ENCODE peak calls at places on chromosome 22, in four cellular contexts. T is H4, I is NCI-H1105, L is left cardiac atrium. E is an unnamed sample.

GRCh38 chr22:19988965-19989724 is 27.5 kb downstream of the ARVCF start:
- DNase-seq in T (no peak), L (no peak), I (no peak), E (no peak)

GRCh38 chr22:43341565-43341964 is 1.6 kb downstream of the SCUBE1 start:
- DNase-seq in T (no peak), I (no peak), L (no peak), E (no peak)

GRCh38 chr22:47392729-47393128 is 630.3 kb downstream of the TBC1D22A start:
- DNase-seq in I (no peak), L (peak; percentile 4), T (no peak), E (no peak)

GRCh38 chr22:17853066-17853465 is 78.8 kb upstream of the BID start:
- DNase-seq in I (no peak), L (peak; percentile 55), T (no peak), E (no peak)

GRCh38 chr22:18977824-18978425 is 41.8 kb upstream of the PRODH start:
- DNase-seq in T (no peak), I (no peak), L (peak; percentile 7), E (no peak)

GRCh38 chr22:48897959-48898358 is 929.7 kb downstream of the BRD1 start:
- DNase-seq in I (no peak), T (no peak), L (no peak), E (no peak)

GRCh38 chr22:36660510-36660840 is 43.1 kb downstream of the CACNG2 start:
- DNase-seq in T (no peak), L (no peak), I (no peak), E (no peak)

GRCh38 chr22:39012525-39013516 is 1.2 kb upstream of the APOBEC3C start:
- DNase-seq in T (no peak), I (no peak), L (no peak), E (no peak)

GRCh38 chr22:24768537-24769374 is 5.8 kb downstream of the PIWIL3 start:
- DNase-seq in I (no peak), L (peak; percentile 71), T (peak; percentile 31), E (peak; percentile 39)

GRCh38 chr22:26068571-26068970 is 100.7 kb upstream of the SEZ6L start:
- DNase-seq in I (no peak), T (no peak), L (no peak), E (no peak)

GRCh38 chr22:27748355-27749168 is 53.0 kb downstream of the MN1 start:
- DNase-seq in L (peak; percentile 31), I (peak; percentile 29), T (no peak), E (no peak)

GRCh38 chr22:30204742-30205111 is 41.8 kb downstream of the LIF start:
- DNase-seq in L (no peak), I (no peak), T (peak; percentile 69), E (no peak)

GRCh38 chr22:49554741-49555140 is 272.9 kb downstream of the BRD1 start:
- DNase-seq in T (no peak), I (no peak), L (no peak), E (no peak)

GRCh38 chr22:30605449-30606110 is 1.4 kb upstream of the TCN2 start:
- DNase-seq in T (peak; percentile 20), I (peak; percentile 3), L (peak; percentile 74), E (peak; percentile 65)

GRCh38 chr22:22103078-22103593 is 120.5 kb upstream of the TOP3B start:
- DNase-seq in T (no peak), I (no peak), L (no peak), E (no peak)

GRCh38 chr22:30212996-30213441 is 33.5 kb downstream of the LIF start:
- DNase-seq in L (no peak), I (no peak), T (peak; percentile 64), E (no peak)

GRCh38 chr22:45565171-45565570 is 62.5 kb downstream of the FBLN1 start:
- DNase-seq in T (no peak), L (no peak), I (no peak), E (no peak)

GRCh38 chr22:21700822-21701221 is 34.8 kb downstream of the YPEL1 start:
- DNase-seq in L (no peak), T (no peak), I (no peak), E (no peak)

GRCh38 chr22:32854351-32854804 is 52.9 kb downstream of the TIMP3 start:
- DNase-seq in I (no peak), L (peak; percentile 49), T (no peak), E (no peak)

GRCh38 chr22:43244385-43244784 is 57.5 kb upstream of the TTLL12 start:
- DNase-seq in T (no peak), I (no peak), L (no peak), E (no peak)

GRCh38 chr22:32380991-32381390 is 23.3 kb downstream of the RFPL3 start:
- DNase-seq in T (peak; percentile 8), L (no peak), I (no peak), E (no peak)

GRCh38 chr22:48072777-48073176 is 1310.3 kb downstream of the TBC1D22A start:
- DNase-seq in L (no peak), T (no peak), I (no peak), E (no peak)

GRCh38 chr22:21942407-21942895 is 10.2 kb downstream of the PPM1F start:
- DNase-seq in L (peak; percentile 95), I (no peak), T (peak; percentile 42), E (no peak)

GRCh38 chr22:43471606-43472135 is 59.9 kb downstream of the MPPED1 start:
- DNase-seq in L (no peak), I (no peak), T (no peak), E (no peak)

GRCh38 chr22:23121026-23121823 is 20.6 kb downstream of the RSPH14 start:
- DNase-seq in L (no peak), T (no peak), I (no peak), E (no peak)